ENCODE peak calls at places on chromosomes 16 and 17, in five cellular contexts. W is endodermal cell; T is heart left ventricle; Z is CD8-positive, alpha-beta T cell; X is endothelial cell of umbilical vein. V is an unnamed sample. For H3K4me1, the result is how much of the 10 kb centered on the place peaks cover.

GRCh38 chr17:17767096-17767470 is 69.7 kb downstream of the SREBF1 start:
- DNase-seq in W (no peak), T (no peak), Z (no peak), X (no peak), V (no peak)

GRCh38 chr16:84358601-84359295 is 9.6 kb upstream of the ATP2C2 start:
- DNase-seq in W (no peak), T (no peak), Z (no peak), X (no peak), V (no peak)

GRCh38 chr17:38910325-38910724 is 15.1 kb upstream of the LASP1NB start:
- DNase-seq in W (peak), T (no peak), Z (no peak), X (no peak), V (no peak)

GRCh38 chr17:40103082-40103741 is 2.8 kb upstream of the NR1D1 start:
- DNase-seq in W (peak), T (peak), Z (no peak), X (no peak), V (no peak)

GRCh38 chr17:63774141-63774981 is at the start of gene DDX42:
- DNase-seq in W (peak), T (peak), Z (no peak), X (peak), V (no peak)

GRCh38 chr16:83040174-83040573 is 413.4 kb downstream of the CDH13 start:
- DNase-seq in W (no peak), T (no peak), Z (no peak), X (peak), V (peak)

GRCh38 chr17:48753794-48754499 is 25.4 kb upstream of the HOXB13 start:
- DNase-seq in W (no peak), T (no peak), Z (no peak), X (no peak), V (no peak)

GRCh38 chr17:45783593-45784292 is 377 bp upstream of the CRHR1 start:
- DNase-seq in W (peak), T (no peak), Z (no peak), X (no peak), V (no peak)

GRCh38 chr17:76515291-76515949 is 14.2 kb upstream of the RHBDF2 start:
- DNase-seq in W (no peak), T (no peak), Z (peak), X (no peak), V (no peak)

GRCh38 chr17:34252138-34252889 is 2.8 kb upstream of the CCL2 start:
- DNase-seq in W (peak), T (peak), Z (no peak), X (peak), V (peak)

GRCh38 chr17:12342609-12343248 is 322.1 kb downstream of the MAP2K4 start:
- DNase-seq in W (peak), T (no peak), Z (no peak), X (no peak), V (no peak)

GRCh38 chr17:40466298-40466971 is 23.2 kb downstream of the IGFBP4 start:
- DNase-seq in W (no peak), T (no peak), Z (no peak), X (no peak), V (no peak)

GRCh38 chr17:48023408-48024148 is 14.0 kb downstream of the COPZ2 start:
- DNase-seq in W (peak), T (peak), Z (peak), X (peak), V (no peak)

GRCh38 chr17:20191066-20191465 is 181.9 kb downstream of the SPECC1 start:
- DNase-seq in W (no peak), T (no peak), Z (no peak), X (no peak), V (peak)

GRCh38 chr17:66420961-66421371 is 118.6 kb downstream of the PRKCA start:
- DNase-seq in W (peak), T (no peak), Z (no peak), X (no peak), V (no peak)

GRCh38 chr17:28343491-28343932 is 8.0 kb downstream of the TNFAIP1 start:
- DNase-seq in W (no peak), T (no peak), Z (no peak), X (no peak), V (no peak)

GRCh38 chr17:28346199-28346580 is 10.6 kb downstream of the TNFAIP1 start:
- DNase-seq in W (peak), T (no peak), Z (no peak), X (peak), V (no peak)

GRCh38 chr17:28344011-28344410 is 8.4 kb downstream of the TNFAIP1 start:
- DNase-seq in W (no peak), T (no peak), Z (no peak), X (no peak), V (no peak)

GRCh38 chr17:28345420-28346198 is 10.0 kb downstream of the TNFAIP1 start:
- DNase-seq in W (no peak), T (peak), Z (no peak), X (peak), V (no peak)

GRCh38 chr17:28344435-28344901 is 8.9 kb downstream of the TNFAIP1 start:
- DNase-seq in W (peak), T (no peak), Z (no peak), X (no peak), V (no peak)
- H3K4me1 ChIP-seq in W (under half), T (under half), Z (under half), X (under half), V (under half)

DNA sequence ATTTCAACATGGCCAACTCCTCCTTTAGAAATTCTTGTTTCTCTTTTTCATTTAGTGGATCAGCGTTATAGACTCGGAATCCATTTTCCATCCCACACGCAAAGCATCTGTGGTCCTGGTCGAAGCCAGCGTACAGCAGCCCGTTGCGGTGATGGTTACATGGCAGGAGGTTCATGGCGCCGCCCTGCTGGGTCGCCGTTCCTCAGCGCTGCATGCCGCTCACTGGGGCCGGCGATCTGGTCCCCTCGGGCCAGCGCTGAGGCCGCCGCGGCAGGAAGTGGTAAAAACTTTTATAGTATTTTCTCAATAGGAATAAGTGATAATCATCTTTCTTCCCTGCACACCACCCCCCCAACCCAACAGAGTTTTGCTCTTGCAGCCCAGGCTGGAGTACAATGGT is 29.9 kb upstream of the RHOT1 start:
- DNase-seq in W (peak), T (no peak), Z (no peak), X (no peak), V (no peak)
- TF ChIP-seq CTCF in W (peak), T (no peak), Z (no peak), X (no peak), V (no peak)

GRCh38 chr16:11494433-11494832 is 92.3 kb downstream of the LITAF start:
- DNase-seq in W (peak), T (no peak), Z (no peak), X (no peak), V (no peak)
- H3K27ac ChIP-seq in W (peak), T (peak), Z (no peak), X (peak), V (no peak)

GRCh38 chr16:56861756-56862155 is 3.3 kb upstream of the SLC12A3 start:
- DNase-seq in W (no peak), T (no peak), Z (no peak), X (no peak), V (no peak)
- H3K4me1 ChIP-seq in W (under half), T (under half), Z (under half), X (under half), V (under half)

GRCh38 chr16:28904828-28905227 is 20.2 kb downstream of the RABEP2 start:
- DNase-seq in W (no peak), T (no peak), Z (no peak), X (no peak), V (no peak)
- TF ChIP-seq CTCF in W (no peak), T (no peak), Z (no peak), X (no peak), V (no peak)

DNA sequence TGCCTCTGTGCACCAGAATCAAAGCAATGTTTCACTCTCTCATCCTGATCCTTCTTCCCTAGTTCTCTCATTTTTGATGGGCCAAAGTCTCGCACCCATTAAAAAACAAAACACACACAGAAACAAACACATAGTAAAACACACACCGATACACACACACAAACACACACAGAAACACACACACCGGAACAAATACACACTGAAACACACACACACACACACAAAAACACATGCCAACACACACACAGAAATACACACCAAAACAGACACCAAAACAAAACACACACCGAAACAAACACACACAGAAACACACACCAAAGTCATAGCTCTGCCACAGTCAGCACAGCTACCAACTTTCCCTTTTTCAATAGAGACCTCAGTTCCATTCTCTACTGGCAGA is 8.6 kb downstream of the HSPB9 start:
- DNase-seq in W (no peak), T (no peak), Z (no peak), X (no peak), V (no peak)
- H3K27ac ChIP-seq in W (no peak), T (peak), Z (no peak), X (peak), V (no peak)

GRCh38 chr16:57534881-57535658 is 1.3 kb downstream of the CCDC102A start:
- DNase-seq in W (peak), T (no peak), Z (no peak), X (no peak), V (no peak)

GRCh38 chr16:57533366-57533617 is 3.1 kb downstream of the CCDC102A start:
- DNase-seq in W (no peak), T (no peak), Z (no peak), X (no peak), V (no peak)

GRCh38 chr16:57535680-57536305 is 578 bp downstream of the CCDC102A start:
- DNase-seq in W (peak), T (peak), Z (peak), X (peak), V (peak)

GRCh38 chr16:57533618-57534336 is 2.6 kb downstream of the CCDC102A start:
- DNase-seq in W (peak), T (no peak), Z (peak), X (peak), V (no peak)

GRCh38 chr16:57534337-57534880 is 2.0 kb downstream of the CCDC102A start:
- DNase-seq in W (peak), T (no peak), Z (no peak), X (no peak), V (no peak)
- H3K4me1 ChIP-seq in W (under half), T (half or more), Z (half or more), X (under half), V (under half)

GRCh38 chr16:11098601-11099377 is 154.4 kb downstream of the CLEC16A start:
- DNase-seq in W (no peak), T (no peak), Z (no peak), X (no peak), V (no peak)

GRCh38 chr16:11100239-11100750 is 155.7 kb downstream of the SOCS1 start:
- DNase-seq in W (peak), T (peak), Z (no peak), X (peak), V (no peak)

GRCh38 chr16:11101283-11101682 is 154.7 kb downstream of the SOCS1 start:
- DNase-seq in W (no peak), T (no peak), Z (no peak), X (no peak), V (no peak)

GRCh38 chr16:11097782-11098167 is 153.4 kb downstream of the CLEC16A start:
- DNase-seq in W (no peak), T (no peak), Z (no peak), X (no peak), V (no peak)

GRCh38 chr16:11099672-11100195 is 155.4 kb downstream of the CLEC16A start:
- DNase-seq in W (no peak), T (no peak), Z (no peak), X (no peak), V (no peak)
- TF ChIP-seq CTCF in W (no peak), T (no peak), Z (no peak), X (no peak), V (no peak)

DNA sequence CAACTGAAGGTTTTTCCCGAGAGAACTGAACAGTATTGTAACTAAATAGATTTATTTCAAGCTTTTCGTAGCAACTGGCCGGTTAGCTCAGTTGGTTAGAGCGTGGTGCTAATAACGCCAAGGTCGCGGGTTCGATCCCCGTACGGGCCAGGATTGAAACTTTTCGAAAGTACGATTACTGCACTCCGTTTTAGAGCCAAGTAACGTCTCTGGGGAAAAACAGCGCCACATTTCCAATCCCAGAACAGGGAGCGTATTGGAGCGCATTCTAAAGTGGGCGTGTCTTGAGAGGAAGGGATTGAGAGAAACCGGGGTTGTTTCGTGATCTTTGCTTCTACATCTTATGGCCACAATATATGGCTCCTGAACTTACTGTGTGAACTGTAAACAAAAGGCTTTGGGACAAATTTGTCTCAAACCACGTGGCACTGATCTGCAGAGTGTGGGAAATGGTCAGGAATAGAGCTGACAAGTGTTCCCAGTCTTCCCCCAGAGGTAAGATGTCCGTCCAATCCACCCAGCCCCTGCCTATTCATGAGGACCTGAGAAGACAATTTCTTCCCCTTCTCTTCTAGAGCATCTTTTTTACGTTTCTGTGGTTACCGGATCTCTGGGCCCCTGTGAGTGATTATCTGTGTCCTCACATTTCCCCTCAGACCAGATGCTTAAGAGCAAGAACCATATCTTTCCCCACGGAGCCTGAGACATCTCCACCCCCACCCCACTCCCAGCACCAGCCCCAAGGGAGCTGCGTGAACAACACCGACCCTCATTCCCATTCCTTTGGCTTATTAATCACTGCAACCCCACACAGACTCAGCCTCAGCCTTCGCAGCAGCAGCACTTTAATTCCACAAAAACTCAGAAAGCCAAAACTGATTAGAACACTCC is 2.2 kb downstream of the BORCS6 start:
- DNase-seq in W (peak), T (peak), Z (peak), X (peak), V (peak)
- H3K27ac ChIP-seq in W (peak), T (peak), Z (peak), X (peak), V (peak)

DNA sequence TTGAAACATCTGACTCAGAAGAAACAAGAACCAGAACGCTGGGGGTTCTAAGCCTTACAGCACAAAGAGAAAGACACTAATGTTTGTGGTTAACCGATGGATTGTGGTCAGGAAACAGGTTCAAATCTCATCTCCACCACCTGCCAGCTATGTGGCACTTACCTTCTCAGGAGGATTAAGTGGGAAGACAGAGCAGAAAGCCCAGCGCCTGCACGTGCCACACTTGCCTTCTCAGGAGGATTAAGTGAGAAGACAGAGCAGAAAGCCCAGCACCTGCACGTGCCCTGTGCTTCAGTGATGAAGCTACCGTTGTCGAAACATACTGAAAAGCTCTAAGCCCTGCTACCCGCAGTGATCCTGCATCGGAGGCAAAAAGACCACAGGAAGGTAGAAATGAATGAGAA is 90.6 kb downstream of the NXN start:
- DNase-seq in W (no peak), T (no peak), Z (no peak), X (no peak), V (peak)
- H3K4me1 ChIP-seq in W (under half), T (under half), Z (under half), X (under half), V (under half)

V was measured in foreskin keratinocyte.